ENCODE peak calls at places on chromosomes 6 and 20, in four cellular contexts. M, Y, H and I are unnamed samples.

GRCh38 chr6:15148356-15149058 is 97.4 kb upstream of the JARID2 start:
- DNase-seq in M (peak; percentile 67), Y (no peak), H (no peak), I (peak; percentile 85)

GRCh38 chr6:35382015-35382414 is 39.7 kb downstream of the PPARD start:
- DNase-seq in M (no peak), Y (no peak), H (no peak), I (no peak)

GRCh38 chr6:148530394-148530923 is 187.8 kb downstream of the SASH1 start:
- DNase-seq in M (no peak), Y (peak; percentile 23), H (no peak), I (peak; percentile 84)

GRCh38 chr6:3714111-3714510 is 37.4 kb downstream of the PXDC1 start:
- DNase-seq in M (no peak), Y (no peak), H (no peak), I (no peak)

GRCh38 chr6:138869343-138869742 is 73.5 kb downstream of the ECT2L start:
- DNase-seq in M (no peak), Y (no peak), H (peak; percentile 53), I (no peak)

GRCh38 chr6:79734374-79734773 is 103.2 kb downstream of the SH3BGRL2 start:
- DNase-seq in M (no peak), Y (no peak), H (no peak), I (no peak)

GRCh38 chr6:150775400-150775799 is 90.1 kb upstream of the MTHFD1L start:
- DNase-seq in M (peak; percentile 55), Y (no peak), H (no peak), I (no peak)

GRCh38 chr20:56897318-56897962 is 268.3 kb downstream of the TFAP2C start:
- DNase-seq in M (no peak), Y (no peak), H (no peak), I (no peak)

GRCh38 chr6:54988576-54988975 is 142.0 kb downstream of the FAM83B start:
- DNase-seq in M (no peak), Y (no peak), H (no peak), I (no peak)

GRCh38 chr6:53015486-53015885 is 20.4 kb upstream of the GSTA4 start:
- DNase-seq in M (no peak), Y (no peak), H (no peak), I (no peak)

GRCh38 chr20:20480689-20481088 is 112.8 kb downstream of the INSM1 start:
- DNase-seq in M (no peak), Y (no peak), H (no peak), I (peak; percentile 74)

GRCh38 chr6:52728394-52728793 is 34.9 kb downstream of the GSTA2 start:
- DNase-seq in M (no peak), Y (no peak), H (no peak), I (no peak)

GRCh38 chr20:21702553-21703467 is 2.7 kb upstream of the PAX1 start:
- DNase-seq in M (peak; percentile 76), Y (no peak), H (peak; percentile 43), I (peak; percentile 11)

GRCh38 chr20:4920655-4921054 is 80.7 kb downstream of the SLC23A2 start:
- DNase-seq in M (no peak), Y (no peak), H (no peak), I (no peak)

GRCh38 chr6:188821-189655 is 103.2 kb upstream of the DUSP22 start:
- DNase-seq in M (peak; percentile 94), Y (peak; percentile 89), H (peak; percentile 84), I (peak; percentile 83)

GRCh38 chr6:148177589-148178233 is 164.9 kb upstream of the SASH1 start:
- DNase-seq in M (peak; percentile 73), Y (peak; percentile 6), H (peak; percentile 69), I (peak; percentile 61)

GRCh38 chr6:32215617-32216016 is 8.2 kb downstream of the NOTCH4 start:
- DNase-seq in M (no peak), Y (no peak), H (no peak), I (no peak)

GRCh38 chr6:158290659-158291058 is 21.6 kb upstream of the TULP4 start:
- DNase-seq in M (no peak), Y (peak; percentile 85), H (no peak), I (no peak)